ENCODE peak calls at places on chromosomes 3 and 15, in five cellular contexts. One of them, this sample, is unnamed.
A peak's percentile ranks its signal among the peaks of the same experiment; 100 is the strongest.

GRCh38 chr3:48966367-48966766 is 23.7 kb upstream of the P4HTM start:
- DNase-seq in GM04504: no peak
- DNase-seq in foreskin keratinocyte: no peak
- DNase-seq in NCI-H446: no peak
- DNase-seq in psoas muscle: no peak
- DNase-seq in this sample: no peak

GRCh38 chr3:64586977-64587376 is 100.8 kb downstream of the ADAMTS9 start:
- DNase-seq in GM04504: no peak
- DNase-seq in foreskin keratinocyte: no peak
- DNase-seq in NCI-H446: no peak
- DNase-seq in psoas muscle: no peak
- DNase-seq in this sample: no peak

GRCh38 chr3:34248352-34248751 is 449.9 kb downstream of the PDCD6IP start:
- DNase-seq in GM04504: no peak
- DNase-seq in foreskin keratinocyte: no peak
- DNase-seq in NCI-H446: no peak
- DNase-seq in psoas muscle: no peak
- DNase-seq in this sample: no peak

GRCh38 chr15:63905558-63906265 is 72.0 kb upstream of the HERC1 start:
- DNase-seq in GM04504: no peak
- DNase-seq in foreskin keratinocyte: no peak
- DNase-seq in NCI-H446: no peak
- DNase-seq in psoas muscle: no peak
- DNase-seq in this sample: no peak

GRCh38 chr3:59644479-59645075 is 594.8 kb upstream of the CFAP20DC start:
- DNase-seq in GM04504: no peak
- DNase-seq in foreskin keratinocyte: no peak
- DNase-seq in NCI-H446: no peak
- DNase-seq in psoas muscle: no peak
- DNase-seq in this sample: no peak

GRCh38 chr3:70519913-70520659 is 207.6 kb upstream of the MDFIC2 start:
- DNase-seq in GM04504: no peak
- DNase-seq in foreskin keratinocyte: no peak
- DNase-seq in NCI-H446: no peak
- DNase-seq in psoas muscle: no peak
- DNase-seq in this sample: no peak

GRCh38 chr3:14804835-14805780 is 13.7 kb upstream of the FGD5 start:
- DNase-seq in GM04504: no peak
- DNase-seq in foreskin keratinocyte: no peak
- DNase-seq in NCI-H446: no peak
- DNase-seq in psoas muscle: no peak
- DNase-seq in this sample: no peak

GRCh38 chr3:192091831-192092230 is 630.9 kb downstream of the PYDC2 start:
- DNase-seq in GM04504: no peak
- DNase-seq in foreskin keratinocyte: peak; percentile 81
- DNase-seq in NCI-H446: no peak
- DNase-seq in psoas muscle: no peak
- DNase-seq in this sample: no peak

GRCh38 chr15:60412807-60413597 is 15.2 kb upstream of the ANXA2 start:
- DNase-seq in GM04504: no peak
- DNase-seq in foreskin keratinocyte: no peak
- DNase-seq in NCI-H446: no peak
- DNase-seq in psoas muscle: no peak
- DNase-seq in this sample: no peak

GRCh38 chr15:55530861-55531313 is 22.9 kb upstream of the DNAAF4 start:
- DNase-seq in GM04504: peak; percentile 12
- DNase-seq in foreskin keratinocyte: peak; percentile 54
- DNase-seq in NCI-H446: no peak
- DNase-seq in psoas muscle: no peak
- DNase-seq in this sample: no peak

GRCh38 chr3:134651347-134652041 is 672 bp upstream of the KY start:
- DNase-seq in GM04504: no peak
- DNase-seq in foreskin keratinocyte: peak; percentile 17
- DNase-seq in NCI-H446: no peak
- DNase-seq in psoas muscle: peak; percentile 55
- DNase-seq in this sample: no peak

GRCh38 chr3:114809668-114810413 is 337.2 kb downstream of the ZBTB20 start:
- DNase-seq in GM04504: peak; percentile 3
- DNase-seq in foreskin keratinocyte: no peak
- DNase-seq in NCI-H446: no peak
- DNase-seq in psoas muscle: no peak
- DNase-seq in this sample: no peak

GRCh38 chr15:19973718-19974117 is 567.9 kb downstream of the GOLGA6L6 start:
- DNase-seq in GM04504: no peak
- DNase-seq in foreskin keratinocyte: no peak
- DNase-seq in NCI-H446: no peak
- DNase-seq in psoas muscle: no peak
- DNase-seq in this sample: no peak

GRCh38 chr3:126488886-126489569 is 13.3 kb upstream of the ZXDC start:
- DNase-seq in GM04504: no peak
- DNase-seq in foreskin keratinocyte: no peak
- DNase-seq in NCI-H446: no peak
- DNase-seq in psoas muscle: no peak
- DNase-seq in this sample: no peak

GRCh38 chr15:49313650-49314049 is 109.4 kb upstream of the FGF7 start:
- DNase-seq in GM04504: peak; percentile 61
- DNase-seq in foreskin keratinocyte: peak; percentile 73
- DNase-seq in NCI-H446: no peak
- DNase-seq in psoas muscle: no peak
- DNase-seq in this sample: no peak

GRCh38 chr15:69415381-69415780 is 1.2 kb downstream of the KIF23 start:
- DNase-seq in GM04504: no peak
- DNase-seq in foreskin keratinocyte: no peak
- DNase-seq in NCI-H446: no peak
- DNase-seq in psoas muscle: no peak
- DNase-seq in this sample: no peak

GRCh38 chr3:42080452-42080872 is 10.7 kb upstream of the TRAK1 start:
- DNase-seq in GM04504: no peak
- DNase-seq in foreskin keratinocyte: peak; percentile 66
- DNase-seq in NCI-H446: no peak
- DNase-seq in psoas muscle: no peak
- DNase-seq in this sample: no peak

GRCh38 chr3:46607603-46608028 is 4.7 kb upstream of the FAM240A start:
- DNase-seq in GM04504: no peak
- DNase-seq in foreskin keratinocyte: no peak
- DNase-seq in NCI-H446: no peak
- DNase-seq in psoas muscle: peak; percentile 17
- DNase-seq in this sample: no peak

GRCh38 chr3:176814252-176814651 is 383.0 kb downstream of the TBL1XR1 start:
- DNase-seq in GM04504: peak; percentile 7
- DNase-seq in foreskin keratinocyte: no peak
- DNase-seq in NCI-H446: peak; percentile 87
- DNase-seq in psoas muscle: peak; percentile 27
- DNase-seq in this sample: no peak

GRCh38 chr15:80779658-80780415 is 667 bp downstream of the CEMIP start:
- DNase-seq in GM04504: no peak
- DNase-seq in foreskin keratinocyte: peak; percentile 72
- DNase-seq in NCI-H446: no peak
- DNase-seq in psoas muscle: peak; percentile 14
- DNase-seq in this sample: no peak

GRCh38 chr3:65605876-65606432 is 432.8 kb downstream of the MAGI1 start:
- DNase-seq in GM04504: no peak
- DNase-seq in foreskin keratinocyte: peak; percentile 47
- DNase-seq in NCI-H446: no peak
- DNase-seq in psoas muscle: no peak
- DNase-seq in this sample: no peak

GRCh38 chr15:74174216-74174965 is 881 bp downstream of the ISLR start:
- DNase-seq in GM04504: no peak
- DNase-seq in foreskin keratinocyte: no peak
- DNase-seq in NCI-H446: no peak
- DNase-seq in psoas muscle: no peak
- DNase-seq in this sample: peak; percentile 66

GRCh38 chr3:32404714-32405113 is 13.1 kb downstream of the CMTM7 start:
- DNase-seq in GM04504: no peak
- DNase-seq in foreskin keratinocyte: no peak
- DNase-seq in NCI-H446: no peak
- DNase-seq in psoas muscle: no peak
- DNase-seq in this sample: no peak

GRCh38 chr3:122799322-122799721 is 4.5 kb downstream of the SLC49A4 start:
- DNase-seq in GM04504: no peak
- DNase-seq in foreskin keratinocyte: no peak
- DNase-seq in NCI-H446: no peak
- DNase-seq in psoas muscle: no peak
- DNase-seq in this sample: no peak

This sample was measured in RWPE2.